ENCODE peak calls at places on chromosomes 11 and 22, in four cellular contexts. One of them, this sample, is unnamed.

GRCh38 chr11:47980093-47980906 is at the start of gene PTPRJ:
- DNase-seq in K562: peak
- DNase-seq in GM12878: no peak
- DNase-seq in HepG2: no peak
- DNase-seq in this sample: peak

GRCh38 chr22:22770280-22770871 is 117.2 kb upstream of the IGLL5 start:
- DNase-seq in K562: peak
- DNase-seq in GM12878: no peak
- DNase-seq in HepG2: peak
- DNase-seq in this sample: peak

GRCh38 chr22:29300807-29301601 is 5.4 kb upstream of the GAS2L1 start:
- DNase-seq in K562: no peak
- DNase-seq in GM12878: no peak
- DNase-seq in HepG2: no peak
- DNase-seq in this sample: no peak

GRCh38 chr11:70851308-70851707 is 401.1 kb downstream of the SHANK2 start:
- DNase-seq in K562: no peak
- DNase-seq in GM12878: no peak
- DNase-seq in HepG2: no peak
- DNase-seq in this sample: no peak

GRCh38 chr11:45023065-45023365 is 72.3 kb upstream of the TP53I11 start:
- DNase-seq in K562: no peak
- DNase-seq in GM12878: no peak
- DNase-seq in HepG2: no peak
- DNase-seq in this sample: no peak

GRCh38 chr11:122853971-122854446 is 15.7 kb downstream of the CRTAM start:
- DNase-seq in K562: peak
- DNase-seq in GM12878: no peak
- DNase-seq in HepG2: peak
- DNase-seq in this sample: peak

GRCh38 chr22:32469799-32470212 is 4.8 kb upstream of the FBXO7 start:
- DNase-seq in K562: peak
- DNase-seq in GM12878: no peak
- DNase-seq in HepG2: no peak
- DNase-seq in this sample: peak

GRCh38 chr11:2366271-2366670 is 10.8 kb upstream of the CD81 start:
- DNase-seq in K562: no peak
- DNase-seq in GM12878: no peak
- DNase-seq in HepG2: no peak
- DNase-seq in this sample: no peak

GRCh38 chr22:17403906-17404305 is 34.6 kb downstream of the CECR2 start:
- DNase-seq in K562: no peak
- DNase-seq in GM12878: no peak
- DNase-seq in HepG2: no peak
- DNase-seq in this sample: no peak

GRCh38 chr11:61158691-61159381 is 2.4 kb downstream of the VPS37C start:
- DNase-seq in K562: no peak
- DNase-seq in GM12878: no peak
- DNase-seq in HepG2: no peak
- DNase-seq in this sample: no peak

GRCh38 chr11:111977141-111978027 is 40.2 kb downstream of the DIXDC1 start:
- DNase-seq in K562: no peak
- DNase-seq in GM12878: no peak
- DNase-seq in HepG2: no peak
- DNase-seq in this sample: no peak

GRCh38 chr11:68358416-68358815 is 46.0 kb downstream of the LRP5 start:
- DNase-seq in K562: no peak
- DNase-seq in GM12878: no peak
- DNase-seq in HepG2: no peak
- DNase-seq in this sample: no peak

GRCh38 chr11:60925685-60926267 is 1.5 kb downstream of the TMEM132A start:
- DNase-seq in K562: no peak
- DNase-seq in GM12878: no peak
- DNase-seq in HepG2: no peak
- DNase-seq in this sample: peak

GRCh38 chr11:19874241-19874640 is 161.6 kb downstream of the NAV2 start:
- DNase-seq in K562: no peak
- DNase-seq in GM12878: no peak
- DNase-seq in HepG2: no peak
- DNase-seq in this sample: no peak

GRCh38 chr22:31155425-31155824 is 4.6 kb upstream of the RNF185 start:
- DNase-seq in K562: no peak
- DNase-seq in GM12878: no peak
- DNase-seq in HepG2: no peak
- DNase-seq in this sample: no peak

GRCh38 chr11:21625982-21626381 is 566.9 kb upstream of the ANO5 start:
- DNase-seq in K562: no peak
- DNase-seq in GM12878: no peak
- DNase-seq in HepG2: no peak
- DNase-seq in this sample: no peak
- TF ChIP-seq HDAC2 in K562: no peak
- TF ChIP-seq HDAC2 in GM12878: no peak
- TF ChIP-seq HDAC2 in HepG2: no peak
- TF ChIP-seq HDAC2 in this sample: no peak

GRCh38 chr11:86370171-86370570 is 4.5 kb upstream of the CCDC81 start:
- DNase-seq in K562: no peak
- DNase-seq in GM12878: no peak
- DNase-seq in HepG2: no peak
- DNase-seq in this sample: no peak

GRCh38 chr11:86369668-86370067 is 5.0 kb upstream of the CCDC81 start:
- DNase-seq in K562: no peak
- DNase-seq in GM12878: no peak
- DNase-seq in HepG2: no peak
- DNase-seq in this sample: no peak

GRCh38 chr11:86372586-86372985 is 2.1 kb upstream of the CCDC81 start:
- DNase-seq in K562: no peak
- DNase-seq in GM12878: no peak
- DNase-seq in HepG2: no peak
- DNase-seq in this sample: no peak

GRCh38 chr11:86374121-86374520 is 566 bp upstream of the CCDC81 start:
- DNase-seq in K562: no peak
- DNase-seq in GM12878: no peak
- DNase-seq in HepG2: no peak
- DNase-seq in this sample: no peak

DNA sequence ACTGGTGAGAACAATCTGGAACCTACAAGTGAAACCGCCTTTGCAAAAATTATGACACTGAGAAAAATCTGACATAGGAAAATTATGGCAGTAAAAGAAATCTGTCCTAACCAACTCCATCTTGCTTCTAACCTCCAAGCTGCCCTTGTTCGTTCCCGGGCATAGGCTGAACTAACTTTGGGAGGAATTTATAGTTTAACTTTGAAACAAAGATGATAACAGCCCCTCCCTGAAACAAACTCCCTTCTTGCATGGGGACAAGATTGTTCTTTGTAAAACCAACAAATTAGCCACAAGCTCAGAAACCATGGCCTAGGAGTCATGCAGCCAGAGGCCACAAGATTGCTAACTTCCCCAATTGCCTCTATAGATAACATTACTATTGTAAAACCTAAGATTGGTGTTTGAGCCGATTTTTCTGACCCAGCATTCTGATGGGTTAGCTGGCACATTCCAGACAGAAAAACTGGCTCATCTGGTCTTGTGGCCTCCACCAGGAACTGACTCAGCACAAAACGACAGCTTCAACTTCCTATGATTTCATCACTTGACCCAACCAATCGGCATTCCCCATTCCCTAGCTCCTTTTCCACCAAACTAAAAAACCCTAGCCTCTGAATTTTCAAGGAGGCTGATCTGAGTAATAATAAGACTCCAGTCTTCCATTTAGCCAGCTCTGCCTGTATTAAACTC is 3.6 kb upstream of the CCDC81 start:
- DNase-seq in K562: no peak
- DNase-seq in GM12878: no peak
- DNase-seq in HepG2: peak
- DNase-seq in this sample: peak
- TF ChIP-seq BHLHE40 in K562: no peak
- TF ChIP-seq BHLHE40 in GM12878: no peak
- TF ChIP-seq BHLHE40 in HepG2: no peak
- TF ChIP-seq BHLHE40 in this sample: no peak

DNA sequence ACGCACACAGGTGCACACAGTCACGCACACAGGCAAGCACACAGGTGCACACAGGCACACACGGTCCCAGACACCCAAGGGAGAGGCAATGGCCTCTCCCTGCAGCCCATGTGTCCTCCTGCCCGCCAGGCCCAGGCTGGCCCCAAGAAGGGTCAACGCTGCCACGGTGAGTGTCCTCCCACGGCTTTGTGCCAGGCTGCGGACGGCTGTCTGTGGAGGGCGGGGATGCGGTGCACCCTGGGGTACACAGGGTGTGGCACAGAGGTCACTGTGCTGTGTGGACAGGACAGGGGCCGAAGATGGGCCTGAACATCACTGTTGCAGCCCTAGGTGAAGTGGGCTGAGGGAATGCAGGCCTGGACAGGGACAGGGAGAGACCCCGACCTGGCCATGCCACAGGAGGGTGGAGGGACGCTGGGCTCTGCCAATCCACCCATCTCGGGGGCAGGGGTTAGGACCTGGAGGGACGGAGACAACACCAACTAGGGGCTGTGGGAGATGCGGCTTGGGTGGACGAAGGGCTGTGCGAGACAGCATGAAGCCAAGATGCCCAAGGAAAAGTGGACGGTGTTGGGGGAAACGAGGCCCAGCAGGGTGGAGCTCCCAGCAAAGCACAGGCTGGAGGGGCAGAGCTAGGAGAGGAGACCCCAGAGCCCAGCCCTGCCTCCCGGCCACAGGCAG is 523.8 kb downstream of the BRD1 start:
- DNase-seq in K562: no peak
- DNase-seq in GM12878: no peak
- DNase-seq in HepG2: no peak
- DNase-seq in this sample: no peak
- TF ChIP-seq HDAC2 in K562: no peak
- TF ChIP-seq HDAC2 in GM12878: no peak
- TF ChIP-seq HDAC2 in HepG2: no peak
- TF ChIP-seq HDAC2 in this sample: no peak

GRCh38 chr11:40998888-40999287 is 460.6 kb downstream of the LRRC4C start:
- DNase-seq in K562: no peak
- DNase-seq in GM12878: no peak
- DNase-seq in HepG2: no peak
- DNase-seq in this sample: no peak

GRCh38 chr11:41003339-41003992 is 456.0 kb downstream of the LRRC4C start:
- DNase-seq in K562: no peak
- DNase-seq in GM12878: no peak
- DNase-seq in HepG2: no peak
- DNase-seq in this sample: no peak
- TF ChIP-seq BHLHE40 in K562: no peak
- TF ChIP-seq BHLHE40 in GM12878: no peak
- TF ChIP-seq BHLHE40 in HepG2: no peak
- TF ChIP-seq BHLHE40 in this sample: no peak

GRCh38 chr22:27507935-27508504 is 293.5 kb downstream of the MN1 start:
- DNase-seq in K562: no peak
- DNase-seq in GM12878: no peak
- DNase-seq in HepG2: no peak
- DNase-seq in this sample: no peak
- TF ChIP-seq HDAC2 in K562: no peak
- TF ChIP-seq HDAC2 in GM12878: no peak
- TF ChIP-seq HDAC2 in HepG2: no peak
- TF ChIP-seq HDAC2 in this sample: no peak

DNA sequence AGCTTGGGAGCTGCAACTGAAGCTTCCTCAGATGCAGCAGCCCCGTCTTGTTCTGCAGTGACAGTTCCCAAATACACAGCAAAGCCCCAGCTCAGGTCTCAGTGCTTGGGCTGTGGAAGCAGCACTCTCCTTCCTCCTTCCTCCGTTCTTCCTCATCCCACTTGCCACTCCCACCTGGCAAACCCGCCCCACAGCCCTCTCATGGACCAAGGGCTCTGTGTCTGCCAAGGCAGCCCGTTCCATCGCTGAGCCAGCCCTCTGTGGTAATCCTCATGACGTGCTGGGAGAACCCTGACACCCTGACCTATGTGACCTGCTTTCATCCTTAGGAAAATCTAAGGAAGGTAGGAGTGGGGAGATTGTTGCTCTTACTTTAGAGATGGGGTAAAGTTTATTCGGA is 157.0 kb downstream of the DSCAML1 start:
- DNase-seq in K562: no peak
- DNase-seq in GM12878: no peak
- DNase-seq in HepG2: no peak
- DNase-seq in this sample: no peak
- TF ChIP-seq BHLHE40 in K562: no peak
- TF ChIP-seq BHLHE40 in GM12878: no peak
- TF ChIP-seq BHLHE40 in HepG2: no peak
- TF ChIP-seq BHLHE40 in this sample: no peak

DNA sequence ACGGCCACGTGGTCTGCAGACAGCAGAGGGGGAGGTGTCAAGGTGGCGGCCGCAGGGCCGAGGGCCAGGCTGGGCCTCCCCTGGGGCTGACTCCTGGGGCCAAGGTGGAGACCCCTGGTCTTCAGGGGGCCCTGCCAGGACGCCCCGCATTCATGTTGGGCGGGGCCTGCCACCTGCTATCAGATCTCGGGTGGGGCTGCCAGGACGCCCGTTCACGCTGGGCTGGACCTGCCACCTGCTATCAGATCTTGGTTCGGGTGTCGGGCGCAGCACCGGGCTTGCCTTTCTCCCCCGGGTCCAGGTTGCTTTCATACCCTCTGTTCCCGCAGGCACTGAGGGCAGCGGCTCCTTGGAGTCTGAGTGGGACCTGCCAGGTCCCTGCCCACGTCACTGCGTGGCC is 16.1 kb upstream of the MAPK11 start:
- DNase-seq in K562: no peak
- DNase-seq in GM12878: no peak
- DNase-seq in HepG2: no peak
- DNase-seq in this sample: no peak
- TF ChIP-seq HDAC2 in K562: no peak
- TF ChIP-seq HDAC2 in GM12878: no peak
- TF ChIP-seq HDAC2 in HepG2: no peak
- TF ChIP-seq HDAC2 in this sample: no peak

This sample was measured in A549.